ENCODE peak calls at places on chromosomes 2 and 18, in four cellular contexts. R is adrenal gland, E is tibial artery, I is mammary epithelial cell. C is an unnamed sample.

GRCh38 chr2:72115361-72116080 is 32.1 kb downstream of the CYP26B1 start:
- DNase-seq in R (peak; percentile 70), E (peak; percentile 60), I (peak; percentile 98), C (peak; percentile 63)

GRCh38 chr18:54947115-54947514 is 12.1 kb downstream of the CCDC68 start:
- DNase-seq in R (peak; percentile 30), E (no peak), I (no peak), C (no peak)

GRCh38 chr18:77131100-77131651 is 1.4 kb downstream of the MBP start:
- DNase-seq in R (no peak), E (peak; percentile 84), I (peak; percentile 35), C (no peak)

GRCh38 chr2:22126978-22127377 is 1003.2 kb downstream of the TDRD15 start:
- DNase-seq in R (no peak), E (no peak), I (no peak), C (no peak)

GRCh38 chr2:26008851-26009566 is 24.9 kb upstream of the RAB10 start:
- DNase-seq in R (peak; percentile 68), E (peak; percentile 80), I (peak; percentile 100), C (no peak)

GRCh38 chr2:210443527-210443926 is 33.0 kb downstream of the LANCL1 start:
- DNase-seq in R (no peak), E (no peak), I (no peak), C (no peak)

GRCh38 chr2:72926368-72926767 is 9.0 kb downstream of the EMX1 start:
- DNase-seq in R (no peak), E (no peak), I (no peak), C (no peak)

GRCh38 chr2:171482877-171483276 is 39.4 kb upstream of the CYBRD1 start:
- DNase-seq in R (no peak), E (no peak), I (no peak), C (no peak)

GRCh38 chr18:39840406-39840805 is 2114.6 kb upstream of the PIK3C3 start:
- DNase-seq in R (no peak), E (no peak), I (peak; percentile 6), C (no peak)

GRCh38 chr2:61670591-61671503 is 132.7 kb upstream of the XPO1 start:
- DNase-seq in R (peak; percentile 78), E (no peak), I (no peak), C (no peak)

GRCh38 chr2:66578067-66578852 is 143.3 kb downstream of the MEIS1 start:
- DNase-seq in R (peak; percentile 59), E (no peak), I (no peak), C (no peak)

GRCh38 chr2:64331430-64331700 is 122.6 kb upstream of the LGALSL start:
- DNase-seq in R (no peak), E (no peak), I (no peak), C (no peak)

GRCh38 chr2:165114345-165114943 is 89.4 kb downstream of the SCN3A start:
- DNase-seq in R (no peak), E (no peak), I (peak; percentile 72), C (peak; percentile 8)

GRCh38 chr18:56869189-56869777 is 218.1 kb downstream of the WDR7 start:
- DNase-seq in R (no peak), E (no peak), I (peak; percentile 25), C (no peak)

GRCh38 chr18:12933323-12933722 is 14.5 kb upstream of the SEH1L start:
- DNase-seq in R (no peak), E (no peak), I (no peak), C (no peak)

GRCh38 chr2:206477296-206477695 is 34.0 kb downstream of the ADAM23 start:
- DNase-seq in R (no peak), E (no peak), I (peak; percentile 93), C (no peak)

GRCh38 chr2:236581546-236581945 is 11.9 kb downstream of the ACKR3 start:
- DNase-seq in R (no peak), E (no peak), I (no peak), C (no peak)

GRCh38 chr2:166365803-166366420 is 9.8 kb downstream of the SCN9A start:
- DNase-seq in R (no peak), E (no peak), I (no peak), C (no peak)

GRCh38 chr2:83069724-83070123 is 1389.4 kb downstream of the SUCLG1 start:
- DNase-seq in R (no peak), E (no peak), I (peak; percentile 24), C (no peak)

GRCh38 chr2:6986894-6987487 is 69.8 kb downstream of the RNF144A start:
- DNase-seq in R (no peak), E (no peak), I (no peak), C (no peak)

GRCh38 chr2:13581471-13581870 is 864.7 kb downstream of the TRIB2 start:
- DNase-seq in R (no peak), E (no peak), I (no peak), C (peak; percentile 64)

GRCh38 chr2:13583609-13584008 is 866.9 kb downstream of the TRIB2 start:
- DNase-seq in R (no peak), E (no peak), I (no peak), C (peak; percentile 32)

GRCh38 chr2:13574831-13575230 is 858.1 kb downstream of the TRIB2 start:
- DNase-seq in R (no peak), E (no peak), I (no peak), C (no peak)

GRCh38 chr2:13576634-13577033 is 859.9 kb downstream of the TRIB2 start:
- DNase-seq in R (no peak), E (no peak), I (no peak), C (no peak)

DNA sequence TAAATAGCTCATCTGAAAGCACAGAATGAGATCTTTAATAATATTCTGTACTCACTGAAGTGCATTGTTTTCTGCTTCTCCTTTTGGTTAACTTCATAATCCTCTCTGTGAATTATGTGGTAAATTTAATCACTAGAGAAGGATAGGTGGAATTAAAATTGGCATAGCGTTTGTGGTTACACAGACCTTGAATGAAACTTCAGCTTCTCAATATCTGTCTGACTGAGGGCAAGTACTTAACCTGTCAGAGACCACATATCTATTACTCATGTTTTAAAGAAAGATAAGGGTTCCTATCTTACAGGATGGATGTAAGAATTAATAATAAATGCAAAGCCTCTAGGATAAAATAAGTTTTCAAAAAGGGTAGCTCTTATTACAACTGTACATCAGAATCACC is 861.8 kb downstream of the TRIB2 start:
- DNase-seq in R (no peak), E (no peak), I (no peak), C (no peak)
- H3K9me3 ChIP-seq in R (no peaks in the 10 kb centered on the region), E (no peaks in the 10 kb centered on the region), I (no peaks in the 10 kb centered on the region), C (no peaks in the 10 kb centered on the region)

GRCh38 chr2:191678437-191679110 is 638 bp downstream of the NABP1 start:
- DNase-seq in R (peak; percentile 38), E (peak; percentile 80), I (peak; percentile 62), C (peak; percentile 45)
- H3K4me1 ChIP-seq in R (no peaks in the 10 kb centered on the region), E (peaks cover 10% of the 10 kb centered on the region), I (peaks cover 23% of the 10 kb centered on the region), C (no peaks in the 10 kb centered on the region)

DNA sequence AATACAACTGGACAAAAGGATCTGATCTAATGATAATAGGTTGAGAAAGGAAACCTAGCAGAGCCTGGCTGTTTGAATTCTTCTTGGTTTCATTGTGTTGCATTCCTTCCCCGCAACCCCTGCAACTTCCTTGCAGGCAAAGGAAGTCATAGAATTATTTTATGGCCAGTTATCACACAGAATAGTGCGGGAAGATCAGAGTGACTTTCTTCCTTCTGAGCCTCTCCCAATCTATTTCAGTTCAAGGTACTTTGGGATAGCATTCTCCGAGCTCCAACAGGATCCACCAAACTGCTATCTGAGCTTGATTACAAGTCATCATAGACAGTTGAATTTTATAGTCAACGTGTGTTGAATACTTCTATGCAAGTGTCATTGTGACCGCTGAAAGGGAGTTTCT is 441.1 kb downstream of the DCC start:
- DNase-seq in R (no peak), E (no peak), I (no peak), C (no peak)
- TF ChIP-seq CTCF in R (no peak), E (no peak), I (no peak), C (no peak)

GRCh38 chr18:14905350-14905749 is 157.4 kb downstream of the ANKRD30B start:
- DNase-seq in R (no peak), E (no peak), I (no peak), C (no peak)

GRCh38 chr18:14912967-14913366 is 165.0 kb downstream of the ANKRD30B start:
- DNase-seq in R (no peak), E (no peak), I (no peak), C (no peak)

GRCh38 chr18:14907420-14907819 is 159.4 kb downstream of the ANKRD30B start:
- DNase-seq in R (no peak), E (no peak), I (no peak), C (no peak)

GRCh38 chr18:14905979-14906378 is 158.0 kb downstream of the ANKRD30B start:
- DNase-seq in R (no peak), E (no peak), I (no peak), C (no peak)

DNA sequence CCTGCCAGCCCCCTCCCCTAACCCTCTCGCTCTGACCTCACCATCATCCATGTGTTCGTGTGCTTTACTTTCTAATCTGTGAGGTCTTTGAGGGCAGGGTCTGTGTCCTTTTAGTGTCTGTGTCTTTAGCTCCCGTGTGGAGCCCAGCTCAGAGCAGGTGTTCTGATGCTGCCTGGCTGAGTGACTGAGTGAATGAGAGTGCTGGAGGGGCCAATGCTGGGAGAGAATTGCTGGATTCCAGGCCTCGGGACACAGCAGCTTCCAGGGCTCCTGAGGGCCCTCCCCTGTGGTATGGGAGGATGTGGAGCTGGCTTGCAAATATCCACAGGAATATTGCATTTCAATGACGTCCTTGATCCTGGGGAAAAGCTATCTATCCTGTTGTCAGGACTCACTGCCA is 160.6 kb downstream of the ANKRD30B start:
- DNase-seq in R (no peak), E (no peak), I (no peak), C (no peak)
- H3K9me3 ChIP-seq in R (no peaks in the 10 kb centered on the region), E (no peaks in the 10 kb centered on the region), I (peaks cover 20% of the 10 kb centered on the region), C (no peaks in the 10 kb centered on the region)

DNA sequence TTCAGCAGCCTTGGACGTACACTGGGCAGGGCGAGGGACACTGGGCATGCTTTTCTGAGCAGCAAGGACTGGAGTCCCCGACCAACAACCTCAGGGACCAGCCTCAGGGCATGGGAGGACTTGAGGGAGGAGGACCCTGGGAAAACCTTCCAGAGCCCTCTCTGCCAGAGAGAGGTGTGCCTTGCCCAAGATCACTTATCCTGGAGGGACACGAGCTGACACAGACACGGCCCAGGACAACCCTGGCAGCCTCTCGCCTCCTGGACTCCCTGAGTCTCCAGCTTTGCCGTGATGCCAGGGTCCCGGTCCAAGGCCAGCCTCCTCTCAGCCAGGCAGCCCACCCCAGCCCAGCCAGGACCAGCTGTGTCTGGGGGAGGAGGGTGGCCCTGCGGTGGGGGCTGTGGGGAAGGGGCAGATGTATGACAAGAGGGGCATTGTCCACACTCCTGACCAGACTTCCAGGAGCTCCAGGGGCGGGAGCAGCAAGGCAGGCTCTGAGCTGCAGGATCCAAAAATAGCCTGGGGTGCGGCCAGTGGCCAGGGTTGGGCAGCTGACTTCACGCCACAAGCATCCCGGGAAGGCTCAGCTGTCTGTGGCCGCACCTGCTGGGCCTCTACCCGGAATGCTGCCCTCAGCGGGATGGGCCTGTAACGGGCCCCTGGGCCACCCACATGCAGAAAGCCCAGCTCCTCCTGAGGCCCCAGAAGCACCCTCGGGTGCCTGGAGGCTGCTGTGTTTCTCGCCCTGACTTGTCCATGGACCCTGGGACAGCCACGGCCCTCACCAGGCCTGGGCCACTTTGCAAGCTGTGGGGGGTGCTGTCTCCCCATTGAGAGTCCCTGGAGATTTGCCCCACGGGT is 65.5 kb upstream of the GPC1 start:
- DNase-seq in R (peak; percentile 92), E (peak; percentile 91), I (peak; percentile 94), C (no peak)
- H3K4me1 ChIP-seq in R (peaks cover 21% of the 10 kb centered on the region), E (peaks cover 59% of the 10 kb centered on the region), I (peaks cover 32% of the 10 kb centered on the region), C (no peaks in the 10 kb centered on the region)